ENCODE peak calls at places on chromosomes 13 and 19, in seven cellular contexts. T, V, D, W, J, C and L are unnamed samples.

GRCh38 chr19:1244693-1245451 is 3.3 kb downstream of the ATP5F1D start:
- DNase-seq in T (peak), V (no peak), D (no peak), W (no peak), J (no peak), C (no peak), L (peak)

GRCh38 chr13:78160793-78161192 is 242.2 kb upstream of the EDNRB start:
- DNase-seq in T (no peak), V (no peak), D (peak), W (no peak), J (peak), C (no peak), L (peak)

GRCh38 chr13:41693434-41693833 is 236.1 kb downstream of the RGCC start:
- DNase-seq in T (no peak), V (no peak), D (no peak), W (no peak), J (no peak), C (no peak), L (no peak)

GRCh38 chr19:38209671-38210457 is 14.2 kb downstream of the DPF1 start:
- DNase-seq in T (no peak), V (no peak), D (no peak), W (no peak), J (no peak), C (no peak), L (peak)

GRCh38 chr13:32857689-32858088 is 158.5 kb upstream of the KL start:
- DNase-seq in T (no peak), V (no peak), D (no peak), W (no peak), J (no peak), C (no peak), L (no peak)

GRCh38 chr13:76455960-76456359 is 430.2 kb downstream of the KCTD12 start:
- DNase-seq in T (no peak), V (no peak), D (peak), W (no peak), J (no peak), C (no peak), L (peak)

GRCh38 chr13:44561352-44561751 is 14.8 kb downstream of the TSC22D1 start:
- DNase-seq in T (no peak), V (no peak), D (no peak), W (no peak), J (no peak), C (no peak), L (no peak)

GRCh38 chr19:2475018-2475701 is 767 bp upstream of the GADD45B start:
- DNase-seq in T (peak), V (peak), D (peak), W (peak), J (no peak), C (no peak), L (peak)

GRCh38 chr13:62643007-62643483 is 1227.4 kb upstream of the PCDH20 start:
- DNase-seq in T (no peak), V (no peak), D (peak), W (no peak), J (no peak), C (no peak), L (no peak)